ENCODE peak calls at places on chromosomes 11 and 22, in eight cellular contexts. D is PC-3, E is coronary artery, A is foreskin fibroblast, U is AG10803, H is astrocyte of the cerebellum, W is IMR-90, I is adrenal gland. S is an unnamed sample.

GRCh38 chr11:96293583-96293982 is 49.4 kb downstream of the MAML2 start:
- DNase-seq in D (no peak), E (no peak), A (no peak), U (peak; percentile 44), H (no peak), W (no peak), I (no peak), S (no peak)

GRCh38 chr11:1752907-1753425 is 2.6 kb upstream of the IFITM10 start:
- DNase-seq in D (no peak), E (no peak), A (no peak), U (no peak), H (no peak), W (no peak), I (no peak), S (no peak)

GRCh38 chr11:15923169-15923568 is 433.2 kb downstream of the SOX6 start:
- DNase-seq in D (no peak), E (no peak), A (no peak), U (no peak), H (no peak), W (no peak), I (no peak), S (peak; percentile 13)

GRCh38 chr11:73950869-73951710 is at the start of gene DNAJB13:
- DNase-seq in D (peak; percentile 70), E (no peak), A (peak; percentile 26), U (peak; percentile 25), H (no peak), W (peak; percentile 60), I (peak; percentile 58), S (peak; percentile 68)

GRCh38 chr11:23226331-23226909 is 366.1 kb upstream of the CCDC179 start:
- DNase-seq in D (no peak), E (no peak), A (peak; percentile 79), U (peak; percentile 90), H (no peak), W (peak; percentile 77), I (no peak), S (peak; percentile 25)

GRCh38 chr22:37733625-37734401 is 37.0 kb downstream of the TRIOBP start:
- DNase-seq in D (no peak), E (no peak), A (no peak), U (no peak), H (no peak), W (no peak), I (no peak), S (no peak)

GRCh38 chr11:93740031-93740801 is 1.1 kb downstream of the TAF1D start:
- DNase-seq in D (peak; percentile 67), E (no peak), A (no peak), U (peak; percentile 67), H (no peak), W (peak; percentile 56), I (no peak), S (peak; percentile 55)

GRCh38 chr22:42326301-42326700 is 55.8 kb upstream of the TCF20 start:
- DNase-seq in D (no peak), E (no peak), A (no peak), U (no peak), H (no peak), W (no peak), I (no peak), S (no peak)

GRCh38 chr11:27293500-27294417 is 69.3 kb downstream of the CCDC34 start:
- DNase-seq in D (peak; percentile 46), E (no peak), A (no peak), U (peak; percentile 70), H (no peak), W (peak; percentile 68), I (no peak), S (peak; percentile 52)

GRCh38 chr22:48486163-48486957 is 1341.3 kb downstream of the BRD1 start:
- DNase-seq in D (no peak), E (no peak), A (no peak), U (no peak), H (no peak), W (no peak), I (no peak), S (no peak)

GRCh38 chr11:10272132-10272531 is 21.9 kb downstream of the SBF2 start:
- DNase-seq in D (peak; percentile 11), E (no peak), A (no peak), U (peak; percentile 53), H (no peak), W (peak; percentile 53), I (no peak), S (no peak)

GRCh38 chr11:4511846-4512245 is 29.4 kb downstream of the OR52K1 start:
- DNase-seq in D (no peak), E (no peak), A (no peak), U (peak; percentile 3), H (no peak), W (no peak), I (no peak), S (no peak)

GRCh38 chr11:119065369-119065768 is 2.2 kb upstream of the VPS11 start:
- DNase-seq in D (peak; percentile 66), E (no peak), A (no peak), U (peak; percentile 46), H (no peak), W (peak; percentile 40), I (no peak), S (peak; percentile 62)

GRCh38 chr11:67545280-67545679 is 22.0 kb upstream of the CABP2 start:
- DNase-seq in D (no peak), E (no peak), A (no peak), U (no peak), H (no peak), W (no peak), I (peak; percentile 35), S (no peak)

GRCh38 chr11:61357894-61358239 is 3.8 kb downstream of the CYB561A3 start:
- DNase-seq in D (no peak), E (no peak), A (no peak), U (no peak), H (no peak), W (no peak), I (no peak), S (no peak)

GRCh38 chr11:22065472-22065871 is 127.4 kb upstream of the ANO5 start:
- DNase-seq in D (no peak), E (no peak), A (no peak), U (no peak), H (no peak), W (no peak), I (no peak), S (no peak)

GRCh38 chr22:32620992-32621391 is 146.4 kb downstream of the FBXO7 start:
- DNase-seq in D (no peak), E (no peak), A (no peak), U (no peak), H (no peak), W (no peak), I (no peak), S (no peak)

GRCh38 chr22:44337658-44338004 is 24.9 kb upstream of the SHISAL1 start:
- DNase-seq in D (peak; percentile 56), E (no peak), A (peak; percentile 67), U (peak; percentile 60), H (no peak), W (peak; percentile 75), I (peak; percentile 37), S (peak; percentile 65)

GRCh38 chr11:48150213-48150612 is 66.4 kb upstream of the OR4B1 start:
- DNase-seq in D (peak; percentile 79), E (no peak), A (peak; percentile 33), U (no peak), H (no peak), W (peak; percentile 63), I (no peak), S (peak; percentile 49)

DNA sequence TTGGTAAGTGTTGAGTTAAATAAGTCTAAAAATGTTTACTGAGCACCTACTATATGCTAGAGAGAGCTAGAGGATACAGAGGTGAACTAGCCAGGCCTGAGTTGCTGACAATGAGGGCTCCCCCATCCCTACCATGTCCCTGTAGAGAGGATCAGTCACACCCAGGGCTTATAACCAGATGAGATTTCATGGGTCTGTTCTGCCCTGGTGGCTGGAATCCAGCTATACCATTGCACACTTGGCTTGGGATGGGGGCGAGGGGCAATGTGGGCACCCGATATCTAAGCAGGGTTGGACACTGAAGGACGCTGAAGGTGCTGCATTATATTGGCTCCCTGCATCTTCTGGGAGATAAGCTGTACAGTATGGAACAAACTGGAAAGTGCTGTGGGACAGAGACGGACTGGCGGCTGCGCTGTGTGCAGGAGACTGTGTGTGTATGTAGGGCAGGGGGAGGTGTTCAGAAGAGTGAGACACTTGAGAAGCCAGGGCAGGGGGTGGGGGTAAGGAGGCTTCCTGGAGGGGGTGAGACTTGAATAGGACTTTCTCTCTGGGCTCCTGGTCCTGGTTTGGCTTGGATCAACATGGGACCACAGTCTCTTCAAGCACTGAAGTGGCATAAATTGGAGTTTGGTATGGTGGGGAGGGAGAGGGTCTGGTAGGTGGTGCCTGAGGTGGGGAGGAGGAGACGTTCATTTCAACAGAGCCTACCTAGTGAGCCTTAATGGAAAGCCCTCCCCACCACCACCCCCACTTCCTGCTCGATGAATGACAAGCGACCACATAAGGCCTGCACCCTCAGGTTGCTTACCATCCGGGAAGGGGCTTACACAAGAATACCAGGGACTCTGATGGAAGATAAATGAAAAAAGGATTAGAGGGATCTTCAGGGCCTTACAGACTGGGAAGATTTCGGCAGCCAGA is 1.8 kb downstream of the CD82 start:
- DNase-seq in D (no peak), E (no peak), A (no peak), U (no peak), H (no peak), W (no peak), I (no peak), S (no peak)
- TF ChIP-seq CTCF in D (no peak), E (no peak), A (no peak), U (peak; percentile 9), H (no peak), W (peak; percentile 25), I (no peak), S (peak; percentile 46)

GRCh38 chr22:39234157-39234793 is 10.5 kb downstream of the PDGFB start:
- DNase-seq in D (no peak), E (no peak), A (no peak), U (no peak), H (peak; percentile 8), W (no peak), I (no peak), S (peak; percentile 72)
- TF ChIP-seq CTCF in D (no peak), E (no peak), A (no peak), U (no peak), H (peak; percentile 20), W (no peak), I (peak; percentile 41), S (peak; percentile 46)

GRCh38 chr11:70729949-70730348 is 331.6 kb downstream of the CTTN start:
- DNase-seq in D (no peak), E (no peak), A (no peak), U (no peak), H (no peak), W (no peak), I (no peak), S (no peak)
- TF ChIP-seq CTCF in D (no peak), E (no peak), A (no peak), U (no peak), H (no peak), W (no peak), I (no peak), S (no peak)

DNA sequence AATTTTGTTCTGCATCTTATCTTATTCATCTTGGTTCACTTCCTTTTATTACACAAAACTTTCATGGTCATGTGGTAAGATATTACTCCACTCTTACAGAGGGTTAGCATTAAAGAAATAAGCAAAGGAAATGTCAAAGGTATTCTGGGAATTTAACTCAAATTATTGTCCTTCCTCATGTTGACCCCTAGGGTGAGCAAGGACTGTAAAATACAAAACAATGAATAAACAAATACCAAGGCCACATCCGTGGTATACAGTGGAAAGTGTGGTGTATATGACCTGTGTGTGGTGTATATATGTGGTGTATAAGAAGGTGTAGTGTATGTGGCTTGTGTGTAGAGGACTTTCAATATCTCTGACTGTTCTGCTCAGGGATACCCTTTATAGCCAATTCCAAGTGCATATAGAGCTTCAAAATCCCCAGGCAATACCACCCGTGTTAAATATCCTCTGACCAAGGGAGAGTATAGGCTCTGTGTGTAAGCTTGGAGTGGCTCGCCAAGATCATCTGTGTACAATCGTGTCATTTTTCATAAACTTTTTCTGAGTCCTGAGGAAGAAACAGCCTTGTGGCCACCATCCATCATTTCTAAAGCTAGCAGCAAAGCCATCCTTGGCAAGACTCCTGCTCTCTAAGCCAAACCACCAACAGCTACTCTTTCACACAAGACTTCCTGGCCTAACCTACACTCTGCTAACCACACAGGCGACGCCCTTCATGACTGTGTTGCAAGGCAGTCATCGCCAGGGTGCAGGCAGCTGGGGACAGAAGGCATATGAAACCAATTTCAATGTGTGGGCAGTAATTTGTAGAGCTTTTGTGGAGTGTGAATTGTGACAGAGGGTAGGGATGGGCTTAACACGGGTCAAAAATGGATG is 548.0 kb downstream of the ETS1 start:
- DNase-seq in D (peak; percentile 94), E (no peak), A (peak; percentile 91), U (peak; percentile 99), H (peak; percentile 83), W (peak; percentile 82), I (no peak), S (peak; percentile 88)
- TF ChIP-seq CTCF in D (peak; percentile 43), E (no peak), A (no peak), U (peak; percentile 48), H (no peak), W (peak; percentile 5), I (no peak), S (no peak)